ENCODE peak calls at places on chromosomes 12 and 14, in seven cellular contexts. V, O, Q, U, P, G and N are unnamed samples.

GRCh38 chr12:109927622-109928021 is 27.5 kb downstream of the TCHP start:
- DNase-seq in V (peak; percentile 60), O (no peak), Q (peak; percentile 60), U (no peak), P (peak; percentile 44), G (no peak), N (peak; percentile 69)

GRCh38 chr12:92070864-92071445 is 74.7 kb downstream of the BTG1 start:
- DNase-seq in V (no peak), O (no peak), Q (no peak), U (no peak), P (no peak), G (no peak), N (no peak)

GRCh38 chr12:53268009-53268636 is at the start of gene ESPL1:
- DNase-seq in V (peak; percentile 71), O (peak; percentile 86), Q (peak; percentile 86), U (peak; percentile 41), P (peak; percentile 81), G (peak; percentile 20), N (peak; percentile 71)

GRCh38 chr12:123263196-123263817 is 8.3 kb downstream of the CDK2AP1 start:
- DNase-seq in V (no peak), O (no peak), Q (no peak), U (no peak), P (no peak), G (no peak), N (no peak)

GRCh38 chr12:48004039-48004940 is at the start of gene COL2A1:
- DNase-seq in V (peak; percentile 38), O (no peak), Q (peak; percentile 37), U (no peak), P (peak; percentile 28), G (no peak), N (peak; percentile 27)

GRCh38 chr14:104421401-104421821 is 158.2 kb upstream of the C14orf180 start:
- DNase-seq in V (no peak), O (no peak), Q (no peak), U (no peak), P (no peak), G (no peak), N (no peak)

GRCh38 chr12:49636574-49636973 is 13.2 kb downstream of the PRPF40B start:
- DNase-seq in V (no peak), O (no peak), Q (no peak), U (no peak), P (no peak), G (no peak), N (no peak)

GRCh38 chr14:70254476-70254961 is 65.8 kb upstream of the SLC8A3 start:
- DNase-seq in V (peak; percentile 64), O (peak; percentile 42), Q (peak; percentile 67), U (peak; percentile 25), P (no peak), G (no peak), N (peak; percentile 55)

GRCh38 chr12:131466306-131466705 is 244.6 kb upstream of the SFSWAP start:
- DNase-seq in V (no peak), O (no peak), Q (no peak), U (no peak), P (no peak), G (no peak), N (no peak)

GRCh38 chr12:123389560-123390351 is 5.8 kb downstream of the KMT5A start:
- DNase-seq in V (peak; percentile 64), O (no peak), Q (peak; percentile 44), U (no peak), P (no peak), G (no peak), N (peak; percentile 60)